ENCODE peak calls at places on chromosomes 1 and 21, in eight cellular contexts. K is CD8-positive, alpha-beta T cell; X is left ventricle myocardium inferior; H is IMR-90; Z is BE2C; U is brain microvascular endothelial cell; Y is lung; V is body of pancreas. F is an unnamed sample.

GRCh38 chr1:16146888-16147614 is 8.8 kb downstream of the EPHA2 start:
- DNase-seq in K (no peak), X (no peak), H (peak; percentile 65), Z (no peak), U (no peak), Y (no peak), V (no peak), F (no peak)

GRCh38 chr1:64984106-64984505 is 17.8 kb upstream of the JAK1 start:
- DNase-seq in K (no peak), X (no peak), H (no peak), Z (no peak), U (no peak), Y (no peak), V (no peak), F (no peak)

GRCh38 chr1:1033009-1033587 is 13.2 kb downstream of the AGRN start:
- DNase-seq in K (peak; percentile 90), X (peak; percentile 65), H (peak; percentile 63), Z (peak; percentile 97), U (peak; percentile 54), Y (peak; percentile 83), V (peak; percentile 90), F (peak; percentile 86)

GRCh38 chr1:235648954-235649721 is 446 bp downstream of the GNG4 start:
- DNase-seq in K (peak; percentile 72), X (peak; percentile 34), H (peak; percentile 67), Z (peak; percentile 55), U (peak; percentile 54), Y (peak; percentile 51), V (peak; percentile 67), F (peak; percentile 69)

GRCh38 chr1:64172458-64172983 is 30.9 kb upstream of the UBE2U start:
- DNase-seq in K (no peak), X (no peak), H (peak; percentile 69), Z (peak; percentile 31), U (no peak), Y (no peak), V (no peak), F (peak; percentile 79)

GRCh38 chr1:77820121-77820520 is 40.7 kb downstream of the MIGA1 start:
- DNase-seq in K (no peak), X (no peak), H (no peak), Z (no peak), U (no peak), Y (no peak), V (no peak), F (no peak)

GRCh38 chr1:160997323-160998038 is 23.5 kb downstream of the F11R start:
- DNase-seq in K (peak; percentile 56), X (peak; percentile 52), H (peak; percentile 64), Z (peak; percentile 60), U (peak; percentile 71), Y (peak; percentile 76), V (peak; percentile 68), F (peak; percentile 82)

GRCh38 chr1:41900611-41901444 is 17.9 kb downstream of the HIVEP3 start:
- DNase-seq in K (no peak), X (no peak), H (peak; percentile 59), Z (no peak), U (no peak), Y (peak; percentile 22), V (no peak), F (peak; percentile 76)

GRCh38 chr1:174654553-174654952 is 206.8 kb downstream of the GPR52 start:
- DNase-seq in K (no peak), X (no peak), H (no peak), Z (no peak), U (no peak), Y (no peak), V (no peak), F (no peak)

GRCh38 chr1:212540031-212540430 is 68.5 kb upstream of the ATF3 start:
- DNase-seq in K (no peak), X (no peak), H (no peak), Z (no peak), U (no peak), Y (no peak), V (no peak), F (no peak)

GRCh38 chr1:77465922-77466321 is 184.1 kb downstream of the AK5 start:
- DNase-seq in K (no peak), X (no peak), H (no peak), Z (no peak), U (no peak), Y (no peak), V (no peak), F (no peak)

GRCh38 chr1:225707824-225708223 is 54.9 kb upstream of the ENAH start:
- DNase-seq in K (no peak), X (no peak), H (no peak), Z (no peak), U (no peak), Y (no peak), V (no peak), F (no peak)

GRCh38 chr21:44706706-44707615 is 4.4 kb downstream of the TSPEAR start:
- DNase-seq in K (no peak), X (no peak), H (no peak), Z (no peak), U (no peak), Y (no peak), V (no peak), F (no peak)

GRCh38 chr1:116152950-116153691 is 41.9 kb downstream of the MAB21L3 start:
- DNase-seq in K (no peak), X (no peak), H (no peak), Z (no peak), U (no peak), Y (peak; percentile 18), V (no peak), F (no peak)

GRCh38 chr1:91744973-91745648 is 140.8 kb downstream of the TGFBR3 start:
- DNase-seq in K (no peak), X (peak; percentile 54), H (no peak), Z (no peak), U (no peak), Y (no peak), V (peak; percentile 68), F (no peak)

GRCh38 chr1:175702079-175702795 is 41.2 kb downstream of the TNR start:
- DNase-seq in K (no peak), X (peak; percentile 25), H (no peak), Z (no peak), U (no peak), Y (no peak), V (no peak), F (no peak)

GRCh38 chr1:163036661-163037060 is 32.5 kb upstream of the RGS4 start:
- DNase-seq in K (no peak), X (no peak), H (peak; percentile 29), Z (no peak), U (peak; percentile 27), Y (no peak), V (no peak), F (no peak)

GRCh38 chr1:3903141-3904005 is 3.3 kb upstream of the C1orf174 start:
- DNase-seq in K (no peak), X (no peak), H (no peak), Z (no peak), U (no peak), Y (no peak), V (peak; percentile 65), F (peak; percentile 25)

GRCh38 chr1:25232866-25233784 is 823 bp upstream of the SYF2 start:
- DNase-seq in K (peak; percentile 72), X (peak; percentile 70), H (peak; percentile 80), Z (peak; percentile 63), U (peak; percentile 87), Y (peak; percentile 89), V (peak; percentile 67), F (peak; percentile 92)

GRCh38 chr1:41588334-41588875 is 103.9 kb upstream of the EDN2 start:
- DNase-seq in K (no peak), X (no peak), H (no peak), Z (no peak), U (no peak), Y (no peak), V (no peak), F (no peak)

GRCh38 chr1:15455522-15455921 is 1.0 kb upstream of the CELA2A start:
- DNase-seq in K (no peak), X (no peak), H (peak; percentile 54), Z (no peak), U (no peak), Y (no peak), V (peak; percentile 85), F (peak; percentile 74)

GRCh38 chr1:113057006-113057405 is 16.0 kb upstream of the LRIG2 start:
- DNase-seq in K (no peak), X (no peak), H (no peak), Z (peak; percentile 43), U (no peak), Y (no peak), V (no peak), F (no peak)

GRCh38 chr1:95438213-95438948 is 204.4 kb downstream of the RWDD3 start:
- DNase-seq in K (no peak), X (no peak), H (no peak), Z (no peak), U (no peak), Y (no peak), V (no peak), F (no peak)
- H3K4me3 ChIP-seq in K (no peak overlapping the region), X (no peak overlapping the region), H (no peak overlapping the region), Z (peak overlapping the region; percentile 2), U (no peak overlapping the region), Y (no peak overlapping the region), V (no peak overlapping the region), F (no peak overlapping the region)

GRCh38 chr21:21688877-21689276 is 690.7 kb downstream of the NCAM2 start:
- DNase-seq in K (no peak), X (no peak), H (peak; percentile 37), Z (peak; percentile 70), U (no peak), Y (no peak), V (no peak), F (peak; percentile 44)
- TF ChIP-seq CTCF in K (no peak), X (peak; percentile 35), H (peak; percentile 61), Z (peak; percentile 82), U (peak; percentile 76), Y (no peak), V (no peak), F (peak; percentile 53)

DNA sequence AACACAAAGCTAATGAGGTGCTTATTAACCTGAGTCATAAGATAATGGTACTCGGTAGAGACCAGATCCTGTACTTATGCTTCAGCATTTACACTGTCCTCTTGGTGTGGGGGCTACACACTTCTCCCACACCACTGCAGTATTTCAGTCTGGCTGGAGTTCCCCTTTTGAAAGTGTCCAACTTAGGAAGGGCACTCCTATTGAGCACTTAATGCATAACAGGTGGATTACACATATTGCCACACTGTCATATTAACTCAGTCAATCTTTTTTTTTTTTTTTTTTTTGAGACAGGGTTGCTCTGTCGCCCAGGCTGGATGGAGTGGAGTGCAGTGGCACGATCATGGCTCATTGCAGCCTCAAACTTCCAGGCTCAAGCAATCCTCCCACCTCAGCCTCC is 1.5 kb downstream of the GPATCH4 start:
- DNase-seq in K (no peak), X (no peak), H (no peak), Z (no peak), U (no peak), Y (no peak), V (no peak), F (no peak)
- H3K4me3 ChIP-seq in K (no peak overlapping the region), X (no peak overlapping the region), H (no peak overlapping the region), Z (no peak overlapping the region), U (no peak overlapping the region), Y (no peak overlapping the region), V (no peak overlapping the region), F (no peak overlapping the region)

DNA sequence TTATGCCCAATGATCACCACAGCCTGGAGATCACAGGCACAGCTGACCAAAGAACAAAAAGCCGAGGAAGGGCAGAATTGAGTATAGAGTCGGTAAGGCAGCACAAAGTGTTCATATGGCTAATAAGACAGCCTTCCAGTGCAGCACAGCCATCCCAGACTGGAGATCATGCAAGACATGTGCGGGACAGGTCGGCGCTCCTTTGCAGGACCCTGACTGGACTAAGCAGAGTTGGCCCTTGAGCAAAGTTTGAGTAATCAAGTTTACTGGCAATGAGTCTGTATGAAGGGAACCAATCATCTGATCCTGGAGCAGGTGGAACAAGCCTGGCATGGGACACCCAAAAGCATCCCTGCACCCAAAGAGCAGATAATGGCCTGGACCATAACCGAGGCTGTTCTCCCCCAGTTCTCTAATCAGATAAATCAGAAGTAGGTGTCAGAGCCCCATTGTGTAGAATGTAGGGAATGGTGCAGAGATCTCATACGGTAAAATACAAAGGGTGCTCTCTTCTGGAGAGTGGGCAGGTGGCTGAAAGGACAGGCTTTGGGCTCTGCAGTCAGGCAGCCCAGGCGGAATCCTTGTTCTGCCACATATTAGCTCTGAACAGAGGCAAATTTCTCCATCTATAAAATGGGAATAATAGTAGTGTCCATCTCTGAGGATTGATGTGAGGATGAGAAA is 10.7 kb upstream of the DNASE2B start:
- DNase-seq in K (no peak), X (no peak), H (no peak), Z (no peak), U (no peak), Y (no peak), V (no peak), F (no peak)
- TF ChIP-seq CTCF in K (no peak), X (no peak), H (peak; percentile 27), Z (peak; percentile 20), U (peak; percentile 65), Y (no peak), V (no peak), F (peak; percentile 36)

F was measured in fibroblast of villous mesenchyme.